ENCODE peak calls at places on chromosomes 1 and 21, in five cellular contexts. E is PC-9, X is mammary epithelial cell, Q is IMR-90, K is endothelial cell of umbilical vein. R is an unnamed sample.

GRCh38 chr1:232629250-232630046 is 485 bp downstream of the SIPA1L2 start:
- DNase-seq in X (peak; percentile 32), K (peak; percentile 46), E (no peak), Q (no peak), R (peak; percentile 50)

GRCh38 chr1:157725214-157725577 is 24.6 kb upstream of the FCRL3 start:
- DNase-seq in X (no peak), K (no peak), E (no peak), Q (no peak), R (no peak)

GRCh38 chr1:23638786-23639241 is 52.8 kb upstream of the RPL11 start:
- DNase-seq in Q (peak; percentile 13), X (no peak), E (no peak), K (no peak), R (peak; percentile 70)

GRCh38 chr1:53115403-53116306 is 26.8 kb downstream of the SLC1A7 start:
- DNase-seq in K (no peak), E (no peak), Q (peak; percentile 65), X (no peak), R (no peak)

GRCh38 chr1:33473900-33474299 is 1.5 kb downstream of the ZSCAN20 start:
- DNase-seq in Q (no peak), E (no peak), K (no peak), X (no peak), R (peak; percentile 70)

GRCh38 chr21:38847556-38847955 is 41.8 kb downstream of the ETS2 start:
- DNase-seq in X (no peak), E (no peak), Q (no peak), K (no peak), R (no peak)

GRCh38 chr1:53254011-53254640 is 15.8 kb upstream of the MAGOH start:
- DNase-seq in K (no peak), Q (peak; percentile 74), E (no peak), X (no peak), R (peak; percentile 32)

GRCh38 chr1:168977618-168978017 is 128.9 kb upstream of the ATP1B1 start:
- DNase-seq in Q (no peak), X (no peak), E (no peak), K (no peak), R (no peak)

GRCh38 chr1:3093928-3094626 is 25.1 kb downstream of the PRDM16 start:
- DNase-seq in X (no peak), K (no peak), E (no peak), Q (no peak), R (no peak)

GRCh38 chr1:154838473-154838872 is 31.6 kb downstream of the KCNN3 start:
- DNase-seq in K (no peak), X (no peak), Q (no peak), E (no peak), R (no peak)

GRCh38 chr1:7255303-7256058 is 470.2 kb downstream of the CAMTA1 start:
- DNase-seq in Q (peak; percentile 91), E (no peak), K (no peak), X (no peak), R (peak; percentile 72)

GRCh38 chr1:232676307-232676706 is 46.4 kb upstream of the SIPA1L2 start:
- DNase-seq in K (no peak), E (no peak), X (no peak), Q (no peak), R (no peak)

GRCh38 chr21:41627428-41627827 is 119.5 kb upstream of the TMPRSS2 start:
- DNase-seq in E (no peak), Q (peak; percentile 47), K (no peak), X (peak; percentile 48), R (peak; percentile 91)

GRCh38 chr21:41964171-41964570 is 10.4 kb upstream of the C2CD2 start:
- DNase-seq in Q (no peak), X (no peak), E (no peak), K (no peak), R (no peak)

GRCh38 chr1:117573386-117574040 is 32.3 kb upstream of the TENT5C start:
- DNase-seq in K (no peak), Q (peak; percentile 26), E (no peak), X (peak; percentile 8), R (peak; percentile 44)

GRCh38 chr1:12434174-12434573 is 183.8 kb downstream of the DHRS3 start:
- DNase-seq in Q (peak; percentile 86), K (peak; percentile 88), E (no peak), X (peak; percentile 90), R (peak; percentile 81)

GRCh38 chr1:226993676-226994356 is 53.7 kb downstream of the COQ8A start:
- DNase-seq in E (no peak), Q (no peak), X (no peak), K (no peak), R (no peak)

GRCh38 chr1:109837852-109838570 is 72.6 kb upstream of the CSF1 start:
- DNase-seq in Q (no peak), X (no peak), E (no peak), K (no peak), R (no peak)

GRCh38 chr1:214219916-214220315 is 61.0 kb upstream of the SMYD2 start:
- DNase-seq in E (no peak), Q (peak; percentile 6), X (no peak), K (no peak), R (peak; percentile 9)

GRCh38 chr1:198656500-198656932 is 17.7 kb downstream of the PTPRC start:
- DNase-seq in E (peak; percentile 66), K (no peak), X (peak; percentile 21), Q (no peak), R (no peak)

GRCh38 chr1:103111926-103112325 is 3.6 kb upstream of the COL11A1 start:
- DNase-seq in Q (peak; percentile 13), X (peak; percentile 27), E (no peak), K (peak; percentile 11), R (no peak)

GRCh38 chr1:107807405-107807804 is 157.6 kb downstream of the VAV3 start:
- DNase-seq in E (no peak), K (no peak), X (no peak), Q (no peak), R (no peak)
- H3K4me2 ChIP-seq in E (no peak overlapping the region), K (no peak overlapping the region), X (no peak overlapping the region), Q (no peak overlapping the region), R (no peak overlapping the region)

DNA sequence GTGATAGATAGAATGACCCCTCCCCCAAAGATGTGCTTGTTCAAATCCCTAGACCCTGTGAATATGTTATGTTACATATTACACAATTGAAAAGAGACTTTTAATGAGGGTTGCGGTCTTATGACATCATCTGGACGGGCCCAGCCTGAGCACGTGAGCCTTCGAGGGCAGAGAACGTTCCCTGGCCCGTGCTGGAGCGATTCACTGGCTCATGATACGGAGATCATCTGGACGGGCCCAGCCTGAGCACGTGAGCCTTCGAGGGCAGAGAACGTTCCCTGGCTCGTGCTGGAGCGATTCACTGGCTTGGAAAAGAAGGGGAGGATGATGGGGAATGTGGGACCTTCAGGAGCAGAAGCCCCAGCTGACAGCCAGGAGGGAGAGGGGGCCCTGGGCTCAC is 34.4 kb upstream of the COL18A1 start:
- DNase-seq in X (no peak), E (no peak), Q (no peak), K (no peak), R (no peak)
- H3K4me2 ChIP-seq in X (no peak overlapping the region), E (no peak overlapping the region), Q (no peak overlapping the region), K (no peak overlapping the region), R (no peak overlapping the region)

DNA sequence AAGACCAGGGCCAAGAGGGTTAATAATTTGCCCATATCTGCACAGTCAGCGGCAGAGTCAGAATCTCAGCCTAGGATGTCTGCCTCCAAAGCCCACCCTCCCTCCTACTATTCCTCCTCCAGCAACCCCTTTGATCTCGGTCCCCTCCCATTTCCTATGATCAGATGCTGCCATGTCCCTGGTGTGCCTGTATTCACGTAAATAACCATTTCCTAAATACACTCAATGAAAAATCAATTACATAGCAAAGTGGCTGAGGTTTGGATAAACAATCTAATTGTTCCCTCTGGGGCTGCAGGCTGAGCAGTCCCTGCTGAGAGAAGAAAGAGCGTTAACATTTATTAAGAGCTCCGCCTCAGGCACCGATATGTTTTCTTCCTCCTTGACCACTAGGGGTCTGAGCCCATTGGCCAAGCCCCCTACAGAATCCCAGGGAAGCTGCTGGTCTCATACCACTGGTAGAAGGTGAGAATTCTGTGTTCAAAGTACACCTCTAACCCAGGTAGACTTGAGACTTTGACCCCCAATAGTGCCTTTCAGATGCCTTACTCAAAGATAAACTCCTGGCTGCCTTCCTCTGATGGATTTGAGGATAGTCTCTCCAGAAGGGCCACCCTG is 34.0 kb upstream of the CAMK1G start:
- DNase-seq in E (no peak), Q (no peak), K (no peak), X (no peak), R (no peak)
- H3K4me2 ChIP-seq in E (no peak overlapping the region), Q (no peak overlapping the region), K (no peak overlapping the region), X (no peak overlapping the region), R (no peak overlapping the region)

DNA sequence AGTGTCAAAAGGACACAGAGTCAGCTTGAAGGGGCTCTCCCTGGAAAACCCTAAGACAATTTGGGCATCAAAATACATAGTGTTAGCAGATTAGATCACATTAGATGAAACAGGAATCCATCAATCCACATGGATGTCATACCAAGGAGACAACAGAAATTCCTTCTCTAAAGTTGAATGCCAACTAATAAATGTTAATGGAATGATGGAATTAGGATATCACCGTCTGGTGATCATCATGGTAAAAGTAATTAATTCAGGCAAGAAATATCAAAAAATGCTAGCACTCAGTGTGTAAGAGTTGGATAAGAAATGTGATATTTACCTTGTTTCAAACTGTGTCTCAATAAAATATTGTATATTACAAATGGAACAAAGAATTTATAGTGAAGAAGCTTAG is 10.9 kb upstream of the SLC25A24 start:
- DNase-seq in Q (no peak), K (no peak), X (no peak), E (no peak), R (no peak)
- H3K4me2 ChIP-seq in Q (no peak overlapping the region), K (no peak overlapping the region), X (no peak overlapping the region), E (no peak overlapping the region), R (no peak overlapping the region)

GRCh38 chr1:225651872-225652725 is 824 bp downstream of the ENAH start:
- DNase-seq in Q (no peak), E (peak; percentile 20), K (no peak), X (no peak), R (peak; percentile 55)

GRCh38 chr1:225654688-225655508 is 2.0 kb upstream of the ENAH start:
- DNase-seq in K (no peak), E (no peak), X (no peak), Q (no peak), R (no peak)

GRCh38 chr1:225654277-225654597 is 1.3 kb upstream of the ENAH start:
- DNase-seq in X (no peak), E (no peak), K (no peak), Q (no peak), R (peak; percentile 22)

GRCh38 chr1:225652726-225653462 is at the start of gene ENAH:
- DNase-seq in E (peak; percentile 90), K (peak; percentile 73), X (peak; percentile 76), Q (peak; percentile 76), R (peak; percentile 93)

DNA sequence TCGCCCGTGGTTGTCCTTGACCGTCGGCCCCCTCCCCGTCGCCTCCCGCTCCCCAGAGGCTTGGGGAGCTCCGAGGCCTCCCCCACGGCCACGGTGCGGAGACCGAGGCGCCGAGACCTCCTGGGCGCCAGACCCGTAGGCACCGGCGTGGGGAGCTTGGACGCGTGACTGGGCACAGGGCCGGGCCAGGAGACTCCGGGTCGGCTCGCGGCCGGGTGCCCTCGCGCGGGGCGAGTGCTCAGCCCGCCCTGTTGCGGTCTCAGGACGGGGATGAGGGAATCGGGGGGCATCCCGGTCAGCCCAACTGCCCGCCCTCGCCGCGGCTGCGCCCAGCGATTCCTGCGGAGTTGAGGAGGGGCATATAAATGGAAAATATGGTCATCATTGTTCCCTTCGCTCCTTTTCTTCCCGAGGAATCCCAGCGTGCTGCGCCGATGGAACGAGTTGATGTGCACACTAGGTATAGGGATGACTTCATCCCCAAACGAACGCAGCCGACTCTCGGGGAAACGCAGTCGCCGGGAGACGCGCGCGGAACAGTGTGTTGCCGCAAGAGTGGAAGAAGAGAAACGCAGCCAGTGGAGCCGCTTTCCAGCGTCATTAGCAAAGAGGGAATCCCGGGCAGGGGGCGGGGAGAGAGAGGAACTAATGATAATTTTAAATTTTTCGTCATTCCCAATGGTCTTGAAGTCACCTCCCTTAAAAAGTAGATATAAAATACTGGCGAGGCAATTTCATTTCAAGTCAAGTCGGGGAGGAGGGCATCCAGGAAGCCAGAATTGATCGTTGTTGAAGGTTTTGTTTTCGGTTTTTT is 747 bp upstream of the ENAH start:
- DNase-seq in E (peak; percentile 68), K (peak; percentile 83), X (peak; percentile 63), Q (peak; percentile 73), R (peak; percentile 89)
- H3K4me2 ChIP-seq in E (peak overlapping the region; percentile 89), K (peak overlapping the region; percentile 32), X (peak overlapping the region; percentile 98), Q (peak overlapping the region; percentile 43), R (peak overlapping the region; percentile 87)

R was measured in GM23248.